ENCODE peak calls at places on chromosomes 4 and X, in six cellular contexts. M is adrenal gland, Q is upper lobe of left lung, T is midbrain, S is HEK293T, U is hippocampal formation. P is an unnamed sample.

GRCh38 chr4:173181769-173182374 is 13.3 kb downstream of the GALNT7 start:
- DNase-seq in Q (no peak), U (no peak), S (no peak), M (no peak), T (no peak), P (no peak)

GRCh38 chr4:71913275-71913674 is 118.5 kb upstream of the NPFFR2 start:
- DNase-seq in Q (no peak), U (no peak), S (no peak), M (no peak), T (no peak), P (no peak)

GRCh38 chr4:188941524-188942109 is 802.4 kb downstream of the TRIML1 start:
- DNase-seq in U (no peak), Q (no peak), S (no peak), M (no peak), T (no peak), P (no peak)

GRCh38 chr4:123301942-123302341 is 94.7 kb upstream of the SPRY1 start:
- DNase-seq in T (no peak), U (no peak), S (no peak), M (no peak), Q (no peak), P (no peak)

GRCh38 chr4:176548571-176548970 is 228.8 kb downstream of the SPCS3 start:
- DNase-seq in U (no peak), T (no peak), Q (no peak), M (no peak), S (no peak), P (no peak)

GRCh38 chrX:39519566-39520301 is 578.0 kb downstream of the BCOR start:
- DNase-seq in U (no peak), T (no peak), M (no peak), Q (no peak), S (no peak), P (peak)

GRCh38 chr4:15684498-15684897 is 2.9 kb downstream of the FAM200B start:
- DNase-seq in M (no peak), T (no peak), U (no peak), Q (no peak), S (no peak), P (no peak)

GRCh38 chr4:91600301-91600700 is 703.5 kb upstream of the GRID2 start:
- DNase-seq in U (no peak), T (no peak), S (no peak), M (no peak), Q (no peak), P (no peak)

GRCh38 chrX:17009856-17010650 is 63.6 kb downstream of the REPS2 start:
- DNase-seq in M (no peak), Q (no peak), U (no peak), S (no peak), T (no peak), P (no peak)

GRCh38 chr4:98605216-98605615 is 53.2 kb downstream of the TSPAN5 start:
- DNase-seq in Q (no peak), T (no peak), M (no peak), U (no peak), S (no peak), P (no peak)

GRCh38 chr4:114494257-114494803 is 104.3 kb upstream of the UGT8 start:
- DNase-seq in Q (no peak), S (no peak), T (no peak), U (no peak), M (no peak), P (no peak)

GRCh38 chr4:17521595-17521994 is 6.6 kb downstream of the CLRN2 start:
- DNase-seq in T (no peak), S (no peak), M (no peak), Q (no peak), U (no peak), P (no peak)

GRCh38 chrX:78103001-78103634 is 930 bp upstream of the PGK1 start:
- DNase-seq in U (no peak), S (no peak), T (no peak), Q (no peak), M (no peak), P (no peak)

GRCh38 chrX:103678199-103678993 is 8.1 kb downstream of the MORF4L2 start:
- DNase-seq in T (no peak), M (no peak), U (no peak), S (no peak), Q (no peak), P (no peak)

GRCh38 chr4:184169225-184169867 is 48.3 kb downstream of the ENPP6 start:
- DNase-seq in M (no peak), S (no peak), T (no peak), Q (no peak), U (no peak), P (no peak)

GRCh38 chr4:8540072-8540471 is 40.1 kb upstream of the GPR78 start:
- DNase-seq in Q (no peak), S (no peak), T (no peak), U (peak), M (no peak), P (no peak)

GRCh38 chr4:63787326-63787725 is 621.9 kb downstream of the TECRL start:
- DNase-seq in U (no peak), T (no peak), M (no peak), Q (no peak), S (no peak), P (no peak)

GRCh38 chr4:127601029-127601428 is 31.7 kb upstream of the INTU start:
- DNase-seq in M (no peak), U (no peak), Q (no peak), T (no peak), S (no peak), P (no peak)

GRCh38 chr4:24973471-24974251 is 57.1 kb downstream of the LGI2 start:
- DNase-seq in U (peak), S (no peak), Q (peak), M (peak), T (no peak), P (no peak)

GRCh38 chr4:57303012-57303751 is 193.0 kb upstream of the IGFBP7 start:
- DNase-seq in Q (no peak), U (peak), T (peak), S (no peak), M (no peak), P (no peak)

GRCh38 chr4:182822554-182822953 is 94.6 kb downstream of the DCTD start:
- DNase-seq in Q (no peak), T (no peak), U (no peak), S (no peak), M (no peak), P (no peak)

GRCh38 chr4:15040916-15041463 is 38.7 kb downstream of the CPEB2 start:
- DNase-seq in U (no peak), Q (no peak), S (no peak), T (no peak), M (no peak), P (no peak)

GRCh38 chr4:11471613-11472012 is 42.9 kb upstream of the HS3ST1 start:
- DNase-seq in S (no peak), Q (peak), U (no peak), M (peak), T (no peak), P (no peak)

GRCh38 chr4:53547983-53548382 is 43.3 kb downstream of the LNX1 start:
- DNase-seq in M (no peak), Q (no peak), T (no peak), S (no peak), U (no peak), P (no peak)

GRCh38 chr4:133969202-133969873 is 232.3 kb downstream of the PABPC4L start:
- DNase-seq in S (no peak), Q (no peak), U (no peak), T (no peak), M (peak), P (peak)

GRCh38 chr4:173527103-173527876 is 2.7 kb downstream of the HAND2 start:
- DNase-seq in S (no peak), Q (no peak), M (no peak), U (no peak), T (no peak), P (no peak)

GRCh38 chrX:44183329-44183728 is 160.1 kb downstream of the EFHC2 start:
- DNase-seq in U (no peak), T (peak), Q (no peak), S (no peak), M (no peak), P (no peak)

GRCh38 chrX:104921606-104922205 is 298.8 kb downstream of the TEX13A start:
- DNase-seq in U (no peak), S (no peak), T (no peak), M (no peak), Q (no peak), P (no peak)

GRCh38 chr4:80192937-80193336 is 4.4 kb upstream of the PRDM8 start:
- DNase-seq in T (no peak), M (no peak), S (no peak), U (no peak), Q (no peak), P (no peak)

GRCh38 chr4:118351851-118352827 is 664 bp downstream of the PRSS12 start:
- DNase-seq in U (no peak), Q (peak), M (no peak), S (peak), T (no peak), P (peak)

GRCh38 chrX:2423293-2423692 is 77.5 kb downstream of the DHRSX start:
- DNase-seq in Q (no peak), T (no peak), S (no peak), U (no peak), M (no peak), P (no peak)

GRCh38 chr4:110982486-110982885 is 359.6 kb upstream of the PITX2 start:
- DNase-seq in Q (no peak), M (no peak), U (no peak), T (no peak), S (no peak), P (no peak)

GRCh38 chr4:121555315-121556107 is 141.3 kb downstream of the ANXA5 start:
- DNase-seq in T (no peak), M (no peak), Q (no peak), S (no peak), U (no peak), P (no peak)

GRCh38 chr4:108359130-108359709 is 190.5 kb upstream of the LEF1 start:
- DNase-seq in U (no peak), S (no peak), Q (no peak), T (no peak), M (no peak), P (no peak)